ENCODE peak calls at places on chromosome 6, in four cellular contexts. S, L, T and D are unnamed samples.

GRCh38 chr6:32973144-32973854 is 4.9 kb downstream of the BRD2 start:
- DNase-seq in S (peak; percentile 70), L (peak; percentile 50), T (no peak), D (peak; percentile 41)

GRCh38 chr6:168371989-168372711 is 52.6 kb upstream of the DACT2 start:
- DNase-seq in S (peak; percentile 58), L (no peak), T (no peak), D (no peak)

GRCh38 chr6:26550250-26550993 is 12.3 kb downstream of the HMGN4 start:
- DNase-seq in S (peak; percentile 80), L (peak; percentile 88), T (no peak), D (peak; percentile 68)

GRCh38 chr6:93418448-93419303 is 683 bp downstream of the EPHA7 start:
- DNase-seq in S (peak; percentile 72), L (no peak), T (peak; percentile 1), D (peak; percentile 18)

GRCh38 chr6:22249646-22250045 is 47.2 kb downstream of the PRL start:
- DNase-seq in S (no peak), L (no peak), T (no peak), D (no peak)

GRCh38 chr6:163588211-163588919 is 173.8 kb downstream of the QKI start:
- DNase-seq in S (no peak), L (no peak), T (no peak), D (no peak)

GRCh38 chr6:137102851-137103492 is 58.2 kb upstream of the IL20RA start:
- DNase-seq in S (no peak), L (no peak), T (no peak), D (no peak)

GRCh38 chr6:125571207-125571740 is 178.2 kb upstream of the HEY2 start:
- DNase-seq in S (no peak), L (no peak), T (no peak), D (no peak)

GRCh38 chr6:53338304-53338703 is 10.4 kb downstream of the ELOVL5 start:
- DNase-seq in S (no peak), L (no peak), T (no peak), D (no peak)

GRCh38 chr6:53342210-53342609 is 6.5 kb downstream of the ELOVL5 start:
- DNase-seq in S (no peak), L (no peak), T (no peak), D (no peak)

GRCh38 chr6:53343092-53343491 is 5.7 kb downstream of the ELOVL5 start:
- DNase-seq in S (no peak), L (no peak), T (no peak), D (no peak)

GRCh38 chr6:53339424-53339823 is 9.3 kb downstream of the ELOVL5 start:
- DNase-seq in S (no peak), L (no peak), T (no peak), D (no peak)

GRCh38 chr6:53340536-53340935 is 8.2 kb downstream of the ELOVL5 start:
- DNase-seq in S (no peak), L (no peak), T (no peak), D (no peak)
- TF ChIP-seq CTCF in S (no peak), L (no peak), T (no peak), D (no peak)

GRCh38 chr6:14059791-14060436 is 57.7 kb upstream of the CD83 start:
- DNase-seq in S (no peak), L (no peak), T (no peak), D (no peak)
- TF ChIP-seq EP300 in S (no peak), L (no peak), T (no peak), D (no peak)

GRCh38 chr6:151721141-151721540 is 86.3 kb upstream of the ESR1 start:
- DNase-seq in S (no peak), L (no peak), T (no peak), D (no peak)

GRCh38 chr6:151719070-151719469 is 88.4 kb upstream of the ESR1 start:
- DNase-seq in S (no peak), L (no peak), T (no peak), D (no peak)

GRCh38 chr6:151722342-151722741 is 85.1 kb upstream of the ESR1 start:
- DNase-seq in S (no peak), L (no peak), T (no peak), D (no peak)

GRCh38 chr6:151721671-151722070 is 85.8 kb upstream of the ESR1 start:
- DNase-seq in S (no peak), L (no peak), T (no peak), D (no peak)

GRCh38 chr6:151716446-151717047 is 90.9 kb upstream of the ESR1 start:
- DNase-seq in S (no peak), L (peak; percentile 66), T (no peak), D (no peak)
- TF ChIP-seq CTCF in S (no peak), L (no peak), T (no peak), D (no peak)

GRCh38 chr6:159978291-159979135 is 9.6 kb downstream of the IGF2R start:
- DNase-seq in S (peak; percentile 48), L (no peak), T (no peak), D (no peak)
- TF ChIP-seq EP300 in S (no peak), L (no peak), T (no peak), D (no peak)

GRCh38 chr6:63803371-63803770 is 167.8 kb downstream of the PHF3 start:
- DNase-seq in S (no peak), L (no peak), T (no peak), D (no peak)

GRCh38 chr6:63805345-63805744 is 169.7 kb downstream of the PHF3 start:
- DNase-seq in S (no peak), L (no peak), T (no peak), D (no peak)

GRCh38 chr6:63804381-63804956 is 168.9 kb downstream of the PHF3 start:
- DNase-seq in S (no peak), L (no peak), T (no peak), D (no peak)

GRCh38 chr6:63799813-63800212 is 164.2 kb downstream of the PHF3 start:
- DNase-seq in S (no peak), L (peak; percentile 15), T (no peak), D (no peak)

DNA sequence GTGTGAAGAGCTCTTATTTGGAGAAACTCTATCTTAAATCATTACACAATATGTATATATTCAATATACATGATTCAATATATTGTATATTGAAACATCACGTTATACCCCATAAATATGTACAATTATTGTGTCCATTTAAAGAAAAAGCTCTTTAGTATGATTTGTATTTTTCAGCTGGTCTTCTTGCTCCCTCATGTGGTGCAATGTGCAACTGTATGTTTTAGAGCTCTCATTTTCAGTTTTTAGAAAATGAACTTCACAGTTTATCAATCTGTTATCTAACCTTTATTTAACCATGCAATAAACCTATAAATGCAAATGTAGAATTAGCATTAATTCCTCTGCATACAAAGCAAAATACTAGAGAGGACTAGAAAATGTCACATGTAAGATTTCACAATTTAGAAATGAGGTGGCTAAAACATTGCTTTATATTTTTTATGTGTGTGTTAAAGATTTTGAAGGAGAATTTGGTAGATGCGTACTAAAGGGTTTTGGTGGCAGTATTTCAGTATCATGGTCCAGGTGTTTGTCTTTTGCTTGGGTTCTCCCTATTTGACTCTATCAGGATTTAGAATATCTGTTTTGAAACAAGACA is 167.1 kb downstream of the PHF3 start:
- DNase-seq in S (no peak), L (peak; percentile 31), T (no peak), D (no peak)
- TF ChIP-seq CTCF in S (no peak), L (peak; percentile 66), T (peak; percentile 74), D (peak; percentile 52)